ENCODE peak calls at places on chromosomes 7 and 10, in four cellular contexts. O, B, J and Y are unnamed samples.

GRCh38 chr7:128937647-128938523 is at the start of gene IRF5:
- DNase-seq in O (peak), B (no peak), J (peak), Y (peak)

GRCh38 chr10:35335718-35336083 is 608 bp upstream of the CCNY start:
- DNase-seq in O (no peak), B (no peak), J (peak), Y (no peak)

GRCh38 chr10:71525721-71526120 is 129.0 kb downstream of the CDH23 start:
- DNase-seq in O (no peak), B (no peak), J (no peak), Y (no peak)

GRCh38 chr7:192701-193536 is 548 bp downstream of the FAM20C start:
- DNase-seq in O (peak), B (no peak), J (peak), Y (no peak)

GRCh38 chr10:43885842-43886241 is 237.2 kb upstream of the ZNF32 start:
- DNase-seq in O (no peak), B (no peak), J (no peak), Y (no peak)

GRCh38 chr10:105837951-105838350 is 1196.9 kb downstream of the SORCS3 start:
- DNase-seq in O (no peak), B (no peak), J (peak), Y (no peak)

GRCh38 chr10:106711313-106711906 is 453.1 kb downstream of the SORCS1 start:
- DNase-seq in O (no peak), B (peak), J (peak), Y (peak)

GRCh38 chr7:155861480-155861868 is 49.2 kb upstream of the SHH start:
- DNase-seq in O (no peak), B (no peak), J (no peak), Y (no peak)

GRCh38 chr7:102944241-102944640 is 31.4 kb downstream of the LRRC17 start:
- DNase-seq in O (no peak), B (no peak), J (no peak), Y (no peak)

GRCh38 chr7:27615420-27616185 is 47.1 kb downstream of the HIBADH start:
- DNase-seq in O (no peak), B (no peak), J (no peak), Y (no peak)

GRCh38 chr10:70053896-70054641 is 1.4 kb downstream of the MACROH2A2 start:
- DNase-seq in O (no peak), B (no peak), J (no peak), Y (no peak)

GRCh38 chr10:76937056-76937665 is 700.4 kb downstream of the KCNMA1 start:
- DNase-seq in O (no peak), B (no peak), J (no peak), Y (no peak)